ENCODE peak calls at places on chromosomes 6 and 20, in seven cellular contexts. K is astrocyte of the spinal cord; X is tibial nerve; F is lower leg skin; V is lower lobe of right lung; G is vagina; W is CD4-positive, alpha-beta T cell. Q is an unnamed sample.

GRCh38 chr20:38550274-38550673 is 30.7 kb upstream of the ADIG start:
- DNase-seq in X (no peak), G (no peak), W (no peak), F (no peak), V (no peak), K (no peak), Q (no peak)

GRCh38 chr20:6705106-6705766 is 62.2 kb upstream of the BMP2 start:
- DNase-seq in F (no peak), G (no peak), V (no peak), K (no peak), X (no peak), W (no peak), Q (no peak)

GRCh38 chr20:41734506-41734945 is 116.3 kb upstream of the CHD6 start:
- DNase-seq in V (peak), K (peak), F (peak), X (no peak), W (peak), G (peak), Q (no peak)

GRCh38 chr6:17210683-17211082 is 70.5 kb upstream of the RBM24 start:
- DNase-seq in G (peak), F (no peak), W (no peak), K (no peak), V (no peak), X (no peak), Q (no peak)

GRCh38 chr6:409370-409972 is 17.9 kb downstream of the IRF4 start:
- DNase-seq in V (no peak), X (no peak), G (no peak), K (no peak), W (no peak), F (no peak), Q (no peak)

GRCh38 chr6:154754152-154754551 is 20.9 kb downstream of the SCAF8 start:
- DNase-seq in G (no peak), K (peak), V (no peak), F (no peak), X (no peak), W (no peak), Q (no peak)

GRCh38 chr6:21987501-21987957 is 309.3 kb downstream of the PRL start:
- DNase-seq in G (peak), V (peak), K (peak), W (no peak), F (peak), X (peak), Q (no peak)

GRCh38 chr6:21064716-21065340 is 528.7 kb upstream of the SOX4 start:
- DNase-seq in K (peak), F (no peak), V (no peak), W (no peak), X (no peak), G (no peak), Q (no peak)

GRCh38 chr20:43590036-43590391 is 723 bp upstream of the IFT52 start:
- DNase-seq in X (no peak), V (no peak), G (no peak), W (no peak), F (no peak), K (no peak), Q (peak)

GRCh38 chr20:57402206-57403125 is 11.3 kb downstream of the RBM38 start:
- DNase-seq in X (no peak), K (no peak), F (no peak), G (no peak), W (no peak), V (peak), Q (peak)

GRCh38 chr6:136784910-136785746 is 7.1 kb downstream of the MAP3K5 start:
- DNase-seq in X (peak), F (peak), G (no peak), V (peak), K (no peak), W (peak), Q (no peak)

GRCh38 chr6:38996676-38997075 is 51.9 kb upstream of the GLP1R start:
- DNase-seq in W (no peak), V (no peak), X (no peak), F (no peak), G (no peak), K (no peak), Q (no peak)

GRCh38 chr6:140344149-140344913 is 969.9 kb upstream of the CITED2 start:
- DNase-seq in W (no peak), F (no peak), K (peak), V (no peak), X (no peak), G (no peak), Q (no peak)

GRCh38 chr6:44243345-44243744 is 3.6 kb upstream of the HSP90AB1 start:
- DNase-seq in K (no peak), V (no peak), F (no peak), W (no peak), X (no peak), G (no peak), Q (peak)

GRCh38 chr6:93423542-93423941 is 4.2 kb upstream of the EPHA7 start:
- DNase-seq in V (no peak), F (no peak), W (no peak), G (no peak), X (no peak), K (peak), Q (no peak)

GRCh38 chr6:170177383-170178265 is 113.3 kb downstream of the DLL1 start:
- DNase-seq in W (no peak), F (peak), V (peak), K (no peak), X (no peak), G (peak), Q (no peak)

GRCh38 chr6:1313364-1313754 is 1.5 kb downstream of the FOXQ1 start:
- DNase-seq in F (no peak), X (no peak), W (no peak), G (no peak), V (no peak), K (no peak), Q (no peak)

GRCh38 chr6:36039113-36039512 is 11.5 kb downstream of the MAPK14 start:
- DNase-seq in G (no peak), F (no peak), K (peak), V (no peak), W (no peak), X (no peak), Q (no peak)

GRCh38 chr6:3325210-3325609 is 66.5 kb downstream of the PSMG4 start:
- DNase-seq in V (no peak), K (peak), W (no peak), X (no peak), F (no peak), G (no peak), Q (no peak)

GRCh38 chr6:84868149-84868548 is 103.8 kb upstream of the TBX18 start:
- DNase-seq in V (no peak), K (no peak), X (no peak), G (no peak), W (no peak), F (no peak), Q (no peak)

GRCh38 chr6:84867521-84867920 is 103.1 kb upstream of the TBX18 start:
- DNase-seq in G (no peak), W (no peak), X (no peak), F (no peak), K (peak), V (no peak), Q (no peak)

GRCh38 chr6:84871925-84872324 is 107.5 kb upstream of the TBX18 start:
- DNase-seq in X (no peak), K (no peak), G (no peak), W (no peak), F (no peak), V (no peak), Q (no peak)

GRCh38 chr6:84872996-84873395 is 108.6 kb upstream of the TBX18 start:
- DNase-seq in F (no peak), K (no peak), W (no peak), X (no peak), V (no peak), G (no peak), Q (no peak)

DNA sequence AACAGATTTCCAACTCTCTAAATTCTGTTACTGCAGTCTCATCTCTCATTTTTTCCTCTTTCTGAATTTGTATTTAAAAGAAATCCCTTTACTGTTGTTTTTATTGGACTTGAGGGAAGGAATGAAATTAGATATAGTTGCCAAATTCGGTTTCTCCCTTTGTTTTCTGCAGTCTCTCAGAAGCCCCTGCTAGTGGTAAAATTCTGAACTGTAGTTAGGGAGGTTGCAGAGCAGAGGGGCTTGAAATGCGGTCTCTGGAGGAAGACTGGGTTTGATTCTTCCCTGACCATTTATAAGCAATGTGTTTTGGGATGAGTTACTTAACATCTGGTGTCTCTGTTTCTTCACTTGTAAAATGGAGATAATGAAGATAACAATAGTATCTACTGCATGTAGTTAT is 106.3 kb upstream of the TBX18 start:
- DNase-seq in F (no peak), X (no peak), V (no peak), G (no peak), K (no peak), W (no peak), Q (no peak)
- TF ChIP-seq CTCF in F (no peak), X (no peak), V (no peak), G (no peak), K (no peak), W (no peak), Q (no peak)

GRCh38 chr6:41396335-41396734 is 60.9 kb downstream of the NCR2 start:
- DNase-seq in G (no peak), V (no peak), K (no peak), X (no peak), W (no peak), F (no peak), Q (no peak)
- TF ChIP-seq CTCF in G (no peak), V (no peak), K (no peak), X (no peak), W (no peak), F (no peak), Q (no peak)

DNA sequence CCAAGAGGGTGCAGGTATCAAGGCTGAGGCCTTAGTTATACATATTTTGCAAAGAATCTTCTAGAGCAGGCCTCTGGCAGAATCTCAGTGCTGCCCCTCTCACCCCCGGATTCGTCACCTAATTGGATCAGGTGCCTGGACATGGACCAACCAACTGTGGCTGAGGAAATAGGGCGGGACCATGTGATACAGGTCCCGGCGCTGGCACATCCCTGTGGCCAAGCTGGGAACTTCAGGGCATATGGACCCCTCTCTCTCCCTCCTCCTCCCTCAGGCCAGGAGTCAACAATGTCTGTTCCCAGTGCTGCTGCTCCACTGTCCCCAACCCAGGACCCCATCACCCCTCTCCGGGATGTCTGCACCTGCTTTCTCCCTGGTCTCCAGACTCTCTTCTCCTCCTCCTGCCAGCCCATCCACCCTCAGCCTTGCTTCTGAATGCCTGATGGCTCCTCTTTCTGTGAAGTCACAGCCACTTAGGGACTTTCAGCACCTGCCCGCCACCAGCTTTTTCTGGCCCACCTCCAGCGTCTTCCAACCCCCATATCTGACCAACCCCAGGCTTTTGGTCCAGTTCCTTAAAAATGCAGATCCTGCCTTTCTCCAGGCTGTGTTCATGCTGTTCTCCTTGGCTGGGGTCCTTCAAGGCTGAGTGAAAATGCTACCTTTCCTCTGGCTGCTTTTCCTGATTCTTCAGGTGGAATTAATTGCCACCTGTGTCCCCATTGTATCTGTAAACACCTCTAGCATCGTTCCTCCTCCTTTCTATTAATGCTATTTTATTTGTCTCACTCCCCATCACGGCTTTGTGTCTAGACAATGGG is 19.0 kb upstream of the MLN start:
- DNase-seq in G (no peak), K (no peak), V (peak), F (no peak), W (no peak), X (no peak), Q (peak)
- TF ChIP-seq CTCF in G (no peak), K (peak), V (peak), F (no peak), W (no peak), X (no peak), Q (peak)

GRCh38 chr6:100460650-100461204 is 4.0 kb downstream of the SIM1 start:
- DNase-seq in G (no peak), X (no peak), K (no peak), W (no peak), V (no peak), F (no peak), Q (no peak)
- TF ChIP-seq CTCF in G (no peak), X (no peak), K (peak), W (no peak), V (no peak), F (no peak), Q (peak)

GRCh38 chr20:21712443-21713059 is 7.1 kb downstream of the PAX1 start:
- DNase-seq in V (no peak), G (no peak), X (no peak), K (no peak), W (no peak), F (no peak), Q (no peak)

GRCh38 chr20:21713901-21714296 is 8.4 kb downstream of the PAX1 start:
- DNase-seq in W (no peak), F (no peak), G (no peak), V (no peak), K (no peak), X (no peak), Q (no peak)

GRCh38 chr20:21713470-21713869 is 8.0 kb downstream of the PAX1 start:
- DNase-seq in W (no peak), F (no peak), G (no peak), V (no peak), X (no peak), K (no peak), Q (no peak)

GRCh38 chr20:21715193-21715881 is 9.9 kb downstream of the PAX1 start:
- DNase-seq in G (no peak), F (no peak), V (no peak), K (no peak), X (no peak), W (no peak), Q (no peak)

GRCh38 chr20:21714297-21715192 is 9.1 kb downstream of the PAX1 start:
- DNase-seq in W (no peak), X (no peak), V (no peak), K (no peak), G (no peak), F (no peak), Q (peak)
- TF ChIP-seq CTCF in W (no peak), X (no peak), V (no peak), K (no peak), G (no peak), F (no peak), Q (no peak)

GRCh38 chr6:30100585-30101422 is 12.1 kb downstream of the TRIM31 start:
- DNase-seq in V (peak), X (no peak), W (peak), G (no peak), F (peak), K (no peak), Q (no peak)

GRCh38 chr6:30102701-30103629 is 9.9 kb downstream of the TRIM31 start:
- DNase-seq in X (peak), F (peak), V (peak), W (peak), G (no peak), K (peak), Q (no peak)

GRCh38 chr6:30103630-30104179 is 9.2 kb downstream of the TRIM31 start:
- DNase-seq in X (no peak), W (peak), K (no peak), V (no peak), F (no peak), G (no peak), Q (no peak)

GRCh38 chr6:30101423-30101938 is 11.4 kb downstream of the TRIM31 start:
- DNase-seq in V (no peak), F (no peak), X (no peak), K (no peak), W (no peak), G (no peak), Q (no peak)

DNA sequence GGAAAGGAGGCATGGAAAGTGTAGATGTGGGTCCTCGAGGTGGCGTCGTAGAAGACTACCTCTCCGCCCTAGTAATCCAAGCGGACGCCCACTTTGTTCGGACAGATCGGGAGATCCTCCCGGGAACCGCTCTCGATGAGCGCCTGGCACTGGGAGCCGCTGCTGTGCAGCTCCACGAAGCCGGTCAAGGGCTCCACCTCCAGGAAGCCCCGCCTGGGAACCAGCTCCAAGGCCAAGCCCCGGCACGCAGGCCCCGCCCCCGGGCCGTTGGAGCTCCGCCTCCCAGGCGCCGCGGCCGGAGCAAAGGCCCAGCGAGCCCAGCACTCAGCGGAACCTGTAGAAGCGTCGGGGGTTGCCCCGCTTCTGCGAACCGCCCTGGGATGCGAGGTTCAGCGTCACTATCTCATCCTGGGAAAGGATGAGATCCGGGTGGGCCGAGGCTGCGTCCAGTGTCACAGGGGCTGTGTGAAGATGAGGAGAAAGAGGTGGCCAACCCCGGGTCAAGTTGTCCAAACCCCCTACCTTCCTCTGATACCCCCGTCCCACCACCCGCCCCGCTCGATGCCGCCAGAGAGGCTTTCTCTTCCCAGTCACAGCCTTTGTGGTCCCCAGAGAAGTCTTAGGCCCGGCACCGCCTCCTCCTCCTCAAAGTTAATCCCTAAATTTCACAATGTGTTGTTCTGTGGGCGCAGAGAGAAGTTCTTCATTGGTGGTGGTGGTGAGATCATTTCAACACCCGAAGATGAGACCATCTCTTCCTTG is 10.8 kb downstream of the TRIM31 start:
- DNase-seq in K (peak), W (peak), X (peak), F (peak), V (peak), G (peak), Q (peak)
- TF ChIP-seq CTCF in K (no peak), W (no peak), X (peak), F (no peak), V (no peak), G (no peak), Q (peak)